ENCODE peak calls at places on chromosomes 13 and 19, in four cellular contexts. T is NCI-H774, C is KG1, D is MCF 10A. J is an unnamed sample.

GRCh38 chr19:2328401-2329161 is at the start of the genes LSM7 and SPPL2B:
- DNase-seq in C (peak), D (peak), T (peak), J (peak)

GRCh38 chr19:45376045-45376724 is 5.8 kb upstream of the ERCC2 start:
- DNase-seq in D (peak), C (no peak), T (no peak), J (no peak)

GRCh38 chr19:19078801-19079200 is 15.0 kb downstream of the SLC25A42 start:
- DNase-seq in T (no peak), D (no peak), C (no peak), J (no peak)

GRCh38 chr19:56504581-56504980 is 3.1 kb upstream of the ZNF471 start:
- DNase-seq in C (no peak), T (no peak), D (no peak), J (no peak)

GRCh38 chr19:19280561-19280960 is 7.5 kb upstream of the TM6SF2 start:
- DNase-seq in C (no peak), D (no peak), T (no peak), J (no peak)

GRCh38 chr19:47581605-47582319 is 8.8 kb upstream of the ZNF541 start:
- DNase-seq in C (no peak), T (no peak), D (no peak), J (no peak)

GRCh38 chr13:98500963-98501421 is 75.9 kb downstream of the STK24 start:
- DNase-seq in T (no peak), D (no peak), C (no peak), J (no peak)

GRCh38 chr19:18793144-18794028 is 2.3 kb upstream of the COMP start:
- DNase-seq in C (no peak), T (no peak), D (no peak), J (no peak)

GRCh38 chr13:48586591-48587103 is 53.8 kb upstream of the RCBTB2 start:
- DNase-seq in T (no peak), D (no peak), C (no peak), J (no peak)

GRCh38 chr19:11247391-11247790 is 8.0 kb downstream of the ANGPTL8 start:
- DNase-seq in T (no peak), D (peak), C (no peak), J (no peak)

GRCh38 chr13:44664308-44664707 is 88.2 kb upstream of the TSC22D1 start:
- DNase-seq in C (no peak), D (no peak), T (peak), J (no peak)

GRCh38 chr19:58397533-58398037 is 2.1 kb downstream of the RNF225 start:
- DNase-seq in C (no peak), D (no peak), T (no peak), J (no peak)

GRCh38 chr13:95296326-95296939 is 4.8 kb downstream of the ABCC4 start:
- DNase-seq in C (no peak), T (no peak), D (peak), J (no peak)

GRCh38 chr19:55384576-55385235 is 614 bp upstream of the TMEM238 start:
- DNase-seq in D (no peak), C (peak), T (peak), J (no peak)

GRCh38 chr19:22882797-22883196 is 50.7 kb downstream of the ZNF723 start:
- DNase-seq in T (no peak), C (peak), D (peak), J (no peak)

GRCh38 chr13:20002766-20003165 is 44.2 kb downstream of the ZMYM2 start:
- DNase-seq in D (no peak), T (no peak), C (no peak), J (no peak)

GRCh38 chr13:75135325-75135825 is 346.6 kb downstream of the TBC1D4 start:
- DNase-seq in C (no peak), T (no peak), D (peak), J (no peak)

GRCh38 chr19:22623841-22624221 is 10.3 kb upstream of the ZNF492 start:
- DNase-seq in T (no peak), C (no peak), D (no peak), J (no peak)

GRCh38 chr19:13396256-13397080 is 109.8 kb downstream of the CACNA1A start:
- DNase-seq in T (no peak), D (peak), C (no peak), J (no peak)

GRCh38 chr13:49132479-49133002 is 87.6 kb upstream of the MLNR start:
- DNase-seq in T (no peak), C (no peak), D (no peak), J (no peak)